ENCODE peak calls at places on chromosomes 7 and 10, in four cellular contexts. K, W, B and E are unnamed samples. For H3K4me1, the result is how much of the 10 kb centered on the place peaks cover.

GRCh38 chr7:37131855-37132254 is 316.8 kb downstream of the ELMO1 start:
- DNase-seq in B (no peak), K (no peak), W (no peak), E (no peak)

GRCh38 chr10:88793747-88794299 is 8.7 kb upstream of the LIPM start:
- DNase-seq in B (no peak), K (no peak), W (no peak), E (no peak)

GRCh38 chr10:70602665-70603438 is at the start of gene PRF1:
- DNase-seq in B (no peak), K (peak), W (peak), E (peak)

GRCh38 chr10:29409241-29410051 is 120.6 kb downstream of the LYZL1 start:
- DNase-seq in W (peak), K (peak), B (peak), E (peak)

GRCh38 chr7:86201767-86202166 is 441.9 kb upstream of the GRM3 start:
- DNase-seq in B (no peak), W (no peak), K (no peak), E (no peak)

GRCh38 chr10:35387768-35388167 is 51.5 kb downstream of the CCNY start:
- DNase-seq in B (no peak), K (no peak), W (no peak), E (no peak)

GRCh38 chr10:88281592-88282268 is 301.4 kb downstream of the RNLS start:
- DNase-seq in B (no peak), W (no peak), K (no peak), E (no peak)

GRCh38 chr7:81248420-81248819 is 329.6 kb upstream of the SEMA3C start:
- DNase-seq in K (no peak), W (no peak), B (no peak), E (no peak)

GRCh38 chr7:28630350-28630749 is 218.0 kb downstream of the CREB5 start:
- DNase-seq in B (no peak), K (no peak), W (no peak), E (no peak)

GRCh38 chr10:77207182-77208165 is 430.1 kb downstream of the KCNMA1 start:
- DNase-seq in K (no peak), W (no peak), B (no peak), E (no peak)

GRCh38 chr10:95356-96115 is 39.7 kb upstream of the ZMYND11 start:
- DNase-seq in B (no peak), W (no peak), K (no peak), E (no peak)

GRCh38 chr7:43693687-43694398 is 35.5 kb downstream of the COA1 start:
- DNase-seq in B (no peak), W (no peak), K (no peak), E (no peak)

GRCh38 chr10:100311307-100311706 is 18.7 kb downstream of the PKD2L1 start:
- DNase-seq in B (no peak), W (no peak), K (no peak), E (no peak)

DNA sequence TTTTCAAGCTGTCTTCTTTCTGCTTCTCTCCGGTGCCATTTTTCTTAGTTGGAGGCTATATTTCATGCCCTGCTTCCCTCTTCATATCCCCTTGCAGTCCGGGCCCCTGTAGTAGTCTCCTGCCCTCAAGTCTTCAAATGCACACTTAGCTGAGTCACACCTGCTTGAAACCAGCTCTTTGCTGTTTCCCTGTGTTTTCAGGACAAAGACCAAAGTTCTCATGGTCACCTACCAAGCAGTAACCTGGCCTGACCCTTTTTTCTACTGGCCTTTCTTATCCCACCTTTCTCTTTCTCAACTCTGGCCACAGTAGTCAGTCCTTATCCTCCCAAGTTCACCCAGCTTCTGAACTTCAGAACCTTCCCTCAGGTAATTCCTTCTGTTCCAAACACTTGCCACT is 28.5 kb downstream of the GLUD1 start:
- DNase-seq in W (no peak), K (no peak), B (no peak), E (no peak)
- H3K4me1 ChIP-seq in W (under half), K (under half), B (under half), E (under half)

DNA sequence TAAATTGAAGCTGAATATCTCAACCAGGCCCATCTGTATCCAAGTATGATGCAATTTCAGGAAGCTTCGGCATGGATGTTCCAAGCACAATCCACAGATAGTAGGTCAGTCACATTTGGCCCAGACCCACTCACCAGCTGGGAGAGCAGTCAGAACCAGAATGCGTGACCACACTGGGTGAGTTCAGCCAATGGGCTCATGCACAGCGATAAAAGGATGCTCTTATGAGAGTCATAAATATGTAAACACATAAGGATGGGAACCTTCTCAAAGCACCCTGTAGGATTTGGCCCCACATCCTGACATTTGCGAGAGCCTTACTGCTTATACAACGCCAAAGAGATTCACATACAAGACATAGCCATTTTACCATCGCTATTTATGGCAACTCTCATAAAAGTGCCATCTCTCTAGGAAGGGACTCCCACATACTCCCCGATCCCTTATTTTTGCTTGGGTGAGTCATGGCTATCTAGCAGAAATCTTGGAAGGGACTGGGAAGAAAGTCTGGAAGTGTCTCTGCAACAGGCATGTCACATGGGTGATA is 3.0 kb downstream of the AFAP1L2 start:
- DNase-seq in B (no peak), K (peak), W (peak), E (no peak)
- TF ChIP-seq POLR2AphosphoS5 in B (no peak), K (peak), W (peak), E (no peak)

GRCh38 chr10:93913706-93914105 is 19.9 kb downstream of the SLC35G1 start:
- DNase-seq in K (no peak), B (no peak), W (no peak), E (no peak)

GRCh38 chr10:93915603-93916002 is 21.8 kb downstream of the SLC35G1 start:
- DNase-seq in B (no peak), W (no peak), K (no peak), E (no peak)

GRCh38 chr10:93917064-93917391 is 23.2 kb downstream of the SLC35G1 start:
- DNase-seq in W (no peak), B (no peak), K (no peak), E (no peak)

GRCh38 chr10:93917814-93918213 is 24.0 kb downstream of the SLC35G1 start:
- DNase-seq in B (no peak), W (no peak), K (no peak), E (no peak)

GRCh38 chr10:93916257-93917063 is 22.7 kb downstream of the SLC35G1 start:
- DNase-seq in K (no peak), W (no peak), B (peak), E (no peak)
- TF ChIP-seq CTCF in K (peak), W (no peak), B (peak), E (no peak)

GRCh38 chr7:150519310-150519709 is 4.6 kb downstream of the GIMAP7 start:
- DNase-seq in K (no peak), B (no peak), W (no peak), E (no peak)

GRCh38 chr7:150520145-150520544 is 5.5 kb downstream of the GIMAP7 start:
- DNase-seq in W (no peak), K (no peak), B (no peak), E (no peak)

DNA sequence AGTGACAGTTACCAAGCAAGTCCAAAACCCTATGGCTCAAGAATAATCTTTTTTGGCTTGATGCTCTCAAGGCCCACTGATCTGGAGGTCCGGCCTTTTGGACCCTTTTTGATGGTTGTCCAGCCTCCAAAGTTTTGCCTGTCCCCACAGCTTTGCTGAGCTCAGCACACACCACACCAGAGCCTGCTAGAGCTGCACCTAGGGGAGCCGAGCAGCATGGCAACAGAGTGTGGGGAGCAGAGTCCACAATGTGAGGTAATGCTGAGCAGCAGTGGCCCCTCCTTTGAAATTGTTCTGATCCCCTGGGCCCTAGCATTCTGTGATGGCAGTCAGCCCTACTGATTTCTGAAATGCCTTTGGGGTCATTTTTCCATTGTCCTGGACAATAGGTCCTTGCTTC is 9.3 kb downstream of the GIMAP7 start:
- DNase-seq in W (no peak), B (no peak), K (no peak), E (no peak)
- H3K4me1 ChIP-seq in W (under half), B (under half), K (under half), E (under half)

GRCh38 chr10:93410697-93411348 is 71.3 kb downstream of the MYOF start:
- DNase-seq in W (no peak), K (no peak), B (no peak), E (no peak)

GRCh38 chr10:93403152-93403551 is 79.0 kb downstream of the MYOF start:
- DNase-seq in W (no peak), K (no peak), B (no peak), E (no peak)

GRCh38 chr10:93408788-93409187 is 73.3 kb downstream of the MYOF start:
- DNase-seq in K (no peak), W (no peak), B (no peak), E (no peak)

GRCh38 chr10:93403741-93404354 is 78.3 kb downstream of the MYOF start:
- DNase-seq in K (no peak), B (no peak), W (no peak), E (no peak)

GRCh38 chr10:93406367-93407145 is 75.6 kb downstream of the MYOF start:
- DNase-seq in W (peak), B (no peak), K (no peak), E (no peak)
- TF ChIP-seq POLR2AphosphoS5 in W (no peak), B (no peak), K (no peak), E (no peak)